ENCODE peak calls at places on chromosomes 4 and X, in eight cellular contexts. One of them, this sample, is unnamed.

GRCh38 chr4:25060586-25061340 is 30.0 kb upstream of the LGI2 start:
- DNase-seq in B cell: no peak
- DNase-seq in choroid plexus epithelial cell: no peak
- DNase-seq in RPMI7951: no peak
- DNase-seq in activated effector memory CD4-positive, alpha-beta T cell treated with Interleukin-2 at 50 U/mL for 16 hours: no peak
- DNase-seq in AG08395: no peak
- DNase-seq in substantia nigra: no peak
- DNase-seq in fibroblast of lung: peak
- DNase-seq in this sample: no peak

GRCh38 chr4:38673109-38673978 is 9.3 kb downstream of the KLF3 start:
- DNase-seq in B cell: no peak
- DNase-seq in choroid plexus epithelial cell: no peak
- DNase-seq in RPMI7951: peak
- DNase-seq in activated effector memory CD4-positive, alpha-beta T cell treated with Interleukin-2 at 50 U/mL for 16 hours: no peak
- DNase-seq in AG08395: peak
- DNase-seq in substantia nigra: no peak
- DNase-seq in fibroblast of lung: peak
- DNase-seq in this sample: no peak

GRCh38 chr4:149203256-149204001 is 612.2 kb downstream of the IQCM start:
- DNase-seq in B cell: no peak
- DNase-seq in choroid plexus epithelial cell: peak
- DNase-seq in RPMI7951: no peak
- DNase-seq in activated effector memory CD4-positive, alpha-beta T cell treated with Interleukin-2 at 50 U/mL for 16 hours: no peak
- DNase-seq in AG08395: peak
- DNase-seq in substantia nigra: no peak
- DNase-seq in fibroblast of lung: peak
- DNase-seq in this sample: no peak

GRCh38 chrX:86806786-86807185 is 658.5 kb downstream of the DACH2 start:
- DNase-seq in B cell: no peak
- DNase-seq in choroid plexus epithelial cell: peak
- DNase-seq in RPMI7951: no peak
- DNase-seq in activated effector memory CD4-positive, alpha-beta T cell treated with Interleukin-2 at 50 U/mL for 16 hours: no peak
- DNase-seq in AG08395: no peak
- DNase-seq in substantia nigra: no peak
- DNase-seq in fibroblast of lung: peak
- DNase-seq in this sample: peak

GRCh38 chrX:39772057-39772832 is 325.5 kb downstream of the BCOR start:
- DNase-seq in B cell: no peak
- DNase-seq in choroid plexus epithelial cell: peak
- DNase-seq in RPMI7951: peak
- DNase-seq in activated effector memory CD4-positive, alpha-beta T cell treated with Interleukin-2 at 50 U/mL for 16 hours: peak
- DNase-seq in AG08395: no peak
- DNase-seq in substantia nigra: no peak
- DNase-seq in fibroblast of lung: peak
- DNase-seq in this sample: no peak

GRCh38 chr4:76293705-76294274 is 12.7 kb upstream of the STBD1 start:
- DNase-seq in B cell: no peak
- DNase-seq in choroid plexus epithelial cell: peak
- DNase-seq in RPMI7951: no peak
- DNase-seq in activated effector memory CD4-positive, alpha-beta T cell treated with Interleukin-2 at 50 U/mL for 16 hours: no peak
- DNase-seq in AG08395: no peak
- DNase-seq in substantia nigra: no peak
- DNase-seq in fibroblast of lung: no peak
- DNase-seq in this sample: no peak

GRCh38 chr4:151537726-151538125 is 128.8 kb downstream of the FHIP1A start:
- DNase-seq in B cell: no peak
- DNase-seq in choroid plexus epithelial cell: peak
- DNase-seq in RPMI7951: no peak
- DNase-seq in activated effector memory CD4-positive, alpha-beta T cell treated with Interleukin-2 at 50 U/mL for 16 hours: no peak
- DNase-seq in AG08395: peak
- DNase-seq in substantia nigra: no peak
- DNase-seq in fibroblast of lung: peak
- DNase-seq in this sample: no peak

GRCh38 chr4:62161446-62161845 is 961.3 kb downstream of the ADGRL3 start:
- DNase-seq in B cell: no peak
- DNase-seq in choroid plexus epithelial cell: no peak
- DNase-seq in RPMI7951: no peak
- DNase-seq in activated effector memory CD4-positive, alpha-beta T cell treated with Interleukin-2 at 50 U/mL for 16 hours: no peak
- DNase-seq in AG08395: no peak
- DNase-seq in substantia nigra: no peak
- DNase-seq in fibroblast of lung: no peak
- DNase-seq in this sample: no peak

GRCh38 chr4:80309301-80310004 is 26.1 kb upstream of the CFAP299 start:
- DNase-seq in B cell: no peak
- DNase-seq in choroid plexus epithelial cell: peak
- DNase-seq in RPMI7951: peak
- DNase-seq in activated effector memory CD4-positive, alpha-beta T cell treated with Interleukin-2 at 50 U/mL for 16 hours: no peak
- DNase-seq in AG08395: peak
- DNase-seq in substantia nigra: no peak
- DNase-seq in fibroblast of lung: peak
- DNase-seq in this sample: no peak

GRCh38 chr4:106671711-106672110 is 303.1 kb upstream of the GIMD1 start:
- DNase-seq in B cell: no peak
- DNase-seq in choroid plexus epithelial cell: peak
- DNase-seq in RPMI7951: no peak
- DNase-seq in activated effector memory CD4-positive, alpha-beta T cell treated with Interleukin-2 at 50 U/mL for 16 hours: no peak
- DNase-seq in AG08395: no peak
- DNase-seq in substantia nigra: no peak
- DNase-seq in fibroblast of lung: no peak
- DNase-seq in this sample: no peak

GRCh38 chr4:7193040-7193958 is 961 bp downstream of the SORCS2 start:
- DNase-seq in B cell: peak
- DNase-seq in choroid plexus epithelial cell: no peak
- DNase-seq in RPMI7951: no peak
- DNase-seq in activated effector memory CD4-positive, alpha-beta T cell treated with Interleukin-2 at 50 U/mL for 16 hours: no peak
- DNase-seq in AG08395: no peak
- DNase-seq in substantia nigra: peak
- DNase-seq in fibroblast of lung: no peak
- DNase-seq in this sample: peak

GRCh38 chr4:168551211-168551610 is 54.4 kb downstream of the PALLD start:
- DNase-seq in B cell: no peak
- DNase-seq in choroid plexus epithelial cell: peak
- DNase-seq in RPMI7951: peak
- DNase-seq in activated effector memory CD4-positive, alpha-beta T cell treated with Interleukin-2 at 50 U/mL for 16 hours: no peak
- DNase-seq in AG08395: peak
- DNase-seq in substantia nigra: no peak
- DNase-seq in fibroblast of lung: peak
- DNase-seq in this sample: no peak